ENCODE peak calls at places on chromosomes 11 and 22, in four cellular contexts. B is mesenchymal stem cell; U is stromal cell of bone marrow; Y is activated T-helper 9 cell treated with anti-CD3 and anti-CD28 coated beads, Interleukin-2, amount 50 U/mL, for 16 hours. C is an unnamed sample.

GRCh38 chr11:8684600-8685290 is 2.2 kb downstream of the RPL27A start:
- DNase-seq in Y (no peak), U (no peak), B (no peak), C (no peak)

GRCh38 chr11:77201991-77202841 is 74.2 kb downstream of the MYO7A start:
- DNase-seq in B (no peak), Y (no peak), U (no peak), C (no peak)

GRCh38 chr11:126680109-126680508 is 320.5 kb downstream of the KIRREL3 start:
- DNase-seq in U (peak; percentile 1), B (no peak), Y (no peak), C (no peak)

GRCh38 chr22:42399315-42400271 is 32.6 kb downstream of the NFAM1 start:
- DNase-seq in Y (no peak), B (peak; percentile 27), U (no peak), C (peak; percentile 39)

GRCh38 chr11:121559812-121560211 is 107.0 kb upstream of the SORL1-AS1 start:
- DNase-seq in U (no peak), B (no peak), Y (no peak), C (no peak)

GRCh38 chr11:67583319-67584204 is at the start of gene GSTP1:
- DNase-seq in B (peak; percentile 94), Y (peak; percentile 68), U (peak; percentile 86), C (peak; percentile 90)

GRCh38 chr11:120224872-120225371 is 14.1 kb downstream of the OAF start:
- DNase-seq in U (no peak), B (no peak), Y (no peak), C (no peak)

GRCh38 chr22:28923826-28924732 is 40.7 kb downstream of the ZNRF3 start:
- DNase-seq in U (no peak), Y (no peak), B (no peak), C (peak; percentile 64)

GRCh38 chr11:135022430-135022829 is 610.4 kb upstream of the B3GAT1 start:
- DNase-seq in Y (no peak), B (no peak), U (no peak), C (no peak)

GRCh38 chr11:117300301-117300700 is 9.2 kb downstream of the BACE1-AS start:
- DNase-seq in B (peak; percentile 45), U (no peak), Y (no peak), C (no peak)

GRCh38 chr11:61972796-61973602 is 5.6 kb upstream of the FTH1 start:
- DNase-seq in U (peak; percentile 83), Y (no peak), B (peak; percentile 97), C (peak; percentile 58)

GRCh38 chr11:70528046-70528793 is 129.9 kb downstream of the CTTN start:
- DNase-seq in U (no peak), B (no peak), Y (no peak), C (no peak)

GRCh38 chr11:84870486-84870885 is 756.7 kb downstream of the DLG2 start:
- DNase-seq in U (no peak), B (no peak), Y (no peak), C (no peak)

GRCh38 chr22:27424319-27424718 is 377.2 kb downstream of the MN1 start:
- DNase-seq in B (peak; percentile 15), Y (no peak), U (no peak), C (no peak)

GRCh38 chr11:111526501-111526900 is 11.9 kb downstream of the HOATZ start:
- DNase-seq in U (no peak), B (peak; percentile 67), Y (no peak), C (no peak)

GRCh38 chr11:92845390-92846185 is 123.9 kb upstream of the MTNR1B start:
- DNase-seq in U (no peak), B (no peak), Y (no peak), C (no peak)

GRCh38 chr11:109036011-109036410 is 371.1 kb downstream of the DDX10 start:
- DNase-seq in U (no peak), B (no peak), Y (no peak), C (no peak)

GRCh38 chr11:119788911-119789560 is 60.0 kb upstream of the NECTIN1 start:
- DNase-seq in B (no peak), Y (no peak), U (no peak), C (no peak)

GRCh38 chr11:119107538-119108150 is 500 bp downstream of the C2CD2L start:
- DNase-seq in U (no peak), Y (no peak), B (no peak), C (no peak)

GRCh38 chr22:19134874-19135273 is 3.8 kb downstream of the TSSK2 start:
- DNase-seq in Y (no peak), U (no peak), B (no peak), C (no peak)

GRCh38 chr11:84264066-84264465 is 977.9 kb upstream of the CCDC90B start:
- DNase-seq in B (no peak), Y (no peak), U (no peak), C (no peak)

GRCh38 chr22:49087163-49087562 is 740.5 kb downstream of the BRD1 start:
- DNase-seq in Y (no peak), B (no peak), U (no peak), C (no peak)

GRCh38 chr11:95503047-95503446 is 272.0 kb upstream of the SESN3 start:
- DNase-seq in U (peak; percentile 61), Y (no peak), B (no peak), C (no peak)

GRCh38 chr22:24051568-24051967 is 40.5 kb downstream of the CABIN1 start:
- DNase-seq in Y (no peak), U (peak; percentile 79), B (no peak), C (no peak)

GRCh38 chr11:102347526-102348331 is 715 bp downstream of the BIRC2 start:
- DNase-seq in U (no peak), B (peak; percentile 65), Y (no peak), C (peak; percentile 35)

GRCh38 chr22:19689408-19689807 is 24.9 kb upstream of the SEPTIN5 start:
- DNase-seq in U (no peak), Y (no peak), B (no peak), C (no peak)

GRCh38 chr11:104402812-104403521 is 239.0 kb upstream of the PDGFD start:
- DNase-seq in B (no peak), U (no peak), Y (no peak), C (no peak)

GRCh38 chr11:77147668-77148321 is 19.7 kb downstream of the MYO7A start:
- DNase-seq in B (no peak), U (no peak), Y (no peak), C (no peak)

GRCh38 chr22:41382610-41383009 is 868 bp downstream of the TEF start:
- DNase-seq in Y (no peak), B (no peak), U (no peak), C (no peak)

GRCh38 chr11:87870081-87870480 is 305.2 kb downstream of the RAB38 start:
- DNase-seq in Y (no peak), U (no peak), B (no peak), C (no peak)

GRCh38 chr11:105447936-105448702 is 161.8 kb upstream of the GRIA4 start:
- DNase-seq in Y (no peak), U (no peak), B (no peak), C (no peak)

GRCh38 chr22:25777870-25778269 is 35.9 kb downstream of the MYO18B start:
- DNase-seq in Y (no peak), U (peak; percentile 25), B (peak; percentile 54), C (no peak)

GRCh38 chr11:18527512-18527911 is 770 bp upstream of the TSG101 start:
- DNase-seq in Y (no peak), U (peak; percentile 9), B (peak; percentile 59), C (no peak)

GRCh38 chr11:111793863-111794262 is 27.7 kb upstream of the PPP2R1B start:
- DNase-seq in U (peak; percentile 73), B (no peak), Y (no peak), C (no peak)

GRCh38 chr11:19370100-19370861 is 129.5 kb upstream of the E2F8 start:
- DNase-seq in B (peak; percentile 29), Y (no peak), U (no peak), C (peak; percentile 36)

GRCh38 chr11:62399868-62400245 is 19.0 kb upstream of the SCGB1A1 start:
- DNase-seq in U (no peak), Y (no peak), B (no peak), C (no peak)

GRCh38 chr22:24703101-24703500 is 71.4 kb downstream of the PIWIL3 start:
- DNase-seq in U (no peak), Y (no peak), B (no peak), C (no peak)

GRCh38 chr11:27471067-27471587 is 1.5 kb downstream of the LGR4 start:
- DNase-seq in Y (no peak), B (peak; percentile 26), U (no peak), C (no peak)

GRCh38 chr22:36048911-36049677 is 20.5 kb upstream of the RBFOX2 start:
- DNase-seq in Y (no peak), B (no peak), U (no peak), C (no peak)